ENCODE peak calls at places on chromosomes 4 and X, in five cellular contexts. L is psoas muscle, R is H9, C is neuronal stem cell, A is tibial artery. G is an unnamed sample.

GRCh38 chr4:165720411-165721082 is 152.5 kb upstream of the TLL1 start:
- DNase-seq in L (no peak), R (no peak), C (no peak), A (no peak), G (no peak)

GRCh38 chr4:55358668-55359067 is 12.6 kb downstream of the SRD5A3 start:
- DNase-seq in L (no peak), R (no peak), C (no peak), A (no peak), G (no peak)

GRCh38 chr4:35730414-35730813 is 513.9 kb downstream of the ARAP2 start:
- DNase-seq in L (no peak), R (no peak), C (no peak), A (no peak), G (no peak)

GRCh38 chr4:98908182-98908581 is 20.8 kb downstream of the EIF4E start:
- DNase-seq in L (no peak), R (no peak), C (no peak), A (no peak), G (no peak)

GRCh38 chr4:173531085-173531965 is 1.3 kb upstream of the HAND2 start:
- DNase-seq in L (no peak), R (peak; percentile 58), C (peak; percentile 20), A (no peak), G (no peak)

GRCh38 chr4:47662975-47663374 is 174.9 kb downstream of the CORIN start:
- DNase-seq in L (no peak), R (no peak), C (no peak), A (no peak), G (no peak)

GRCh38 chr4:113634081-113634969 is 127.2 kb downstream of the CAMK2D start:
- DNase-seq in L (no peak), R (no peak), C (no peak), A (no peak), G (no peak)

GRCh38 chrX:22314692-22315091 is 42.0 kb downstream of the CBLL2 start:
- DNase-seq in L (no peak), R (peak; percentile 65), C (no peak), A (no peak), G (no peak)

GRCh38 chr4:7941111-7942018 is 1.7 kb upstream of the AFAP1 start:
- DNase-seq in L (no peak), R (peak; percentile 57), C (no peak), A (no peak), G (no peak)

GRCh38 chrX:25925956-25926355 is 212.2 kb upstream of the MAGEB18 start:
- DNase-seq in L (no peak), R (no peak), C (no peak), A (no peak), G (no peak)

GRCh38 chr4:53847935-53848334 is 216.5 kb downstream of the CHIC2 start:
- DNase-seq in L (no peak), R (no peak), C (no peak), A (no peak), G (no peak)

GRCh38 chrX:30513284-30513683 is 64.3 kb downstream of the TASL start:
- DNase-seq in L (no peak), R (no peak), C (no peak), A (no peak), G (no peak)

GRCh38 chr4:181594188-181594587 is 649.0 kb upstream of the TENM3 start:
- DNase-seq in L (no peak), R (no peak), C (no peak), A (no peak), G (no peak)

GRCh38 chr4:47373174-47373573 is 90.3 kb downstream of the COMMD8 start:
- DNase-seq in L (no peak), R (no peak), C (no peak), A (no peak), G (no peak)

GRCh38 chr4:110033994-110034393 is 121.3 kb downstream of the EGF start:
- DNase-seq in L (no peak), R (no peak), C (no peak), A (no peak), G (no peak)

GRCh38 chr4:118774321-118774720 is 61.6 kb downstream of the SEC24D start:
- DNase-seq in L (no peak), R (no peak), C (no peak), A (no peak), G (no peak)
- H3K27ac ChIP-seq in L (no peak overlapping the region), R (no peak overlapping the region), C (no peak overlapping the region), A (peak overlapping the region; percentile 81), G (no peak overlapping the region)

GRCh38 chr4:14176613-14177012 is 549.1 kb upstream of the BOD1L1 start:
- DNase-seq in L (no peak), R (no peak), C (no peak), A (no peak), G (no peak)
- H3K27ac ChIP-seq in L (no peak overlapping the region), R (no peak overlapping the region), C (no peak overlapping the region), A (no peak overlapping the region), G (no peak overlapping the region)

GRCh38 chrX:1210844-1211243 is 1.6 kb downstream of the CRLF2 start:
- DNase-seq in L (no peak), R (no peak), C (no peak), A (no peak), G (no peak)

GRCh38 chrX:1215123-1215823 is 2.8 kb upstream of the CRLF2 start:
- DNase-seq in L (no peak), R (no peak), C (no peak), A (no peak), G (no peak)

GRCh38 chrX:1213971-1214370 is 1.5 kb upstream of the CRLF2 start:
- DNase-seq in L (no peak), R (no peak), C (no peak), A (no peak), G (no peak)

GRCh38 chrX:1207496-1208025 is 4.9 kb downstream of the CRLF2 start:
- DNase-seq in L (no peak), R (no peak), C (no peak), A (no peak), G (no peak)

DNA sequence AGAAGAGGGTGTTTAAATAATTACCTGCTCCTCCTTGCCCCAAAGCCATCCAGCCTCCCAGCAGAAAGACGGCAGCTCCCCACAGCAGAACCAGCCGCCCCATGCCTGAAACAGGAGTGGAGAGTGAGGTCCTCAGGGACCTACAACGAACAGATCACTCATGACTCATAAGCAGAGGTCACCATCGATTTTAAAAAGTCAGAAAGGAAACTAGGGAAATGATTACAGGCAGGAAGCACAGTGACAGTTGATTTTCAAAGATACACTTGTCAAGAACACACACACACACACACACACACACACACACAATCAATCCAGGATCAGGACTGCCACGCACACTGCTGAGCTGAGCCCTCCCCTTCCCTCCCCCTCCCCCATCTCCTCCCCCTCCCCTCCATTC is at the start of gene CRLF2:
- DNase-seq in L (no peak), R (no peak), C (no peak), A (no peak), G (no peak)
- H3K27ac ChIP-seq in L (no peak within 1 kb of the TSS), R (no peak within 1 kb of the TSS), C (no peak within 1 kb of the TSS), A (no peak within 1 kb of the TSS), G (no peak within 1 kb of the TSS)

DNA sequence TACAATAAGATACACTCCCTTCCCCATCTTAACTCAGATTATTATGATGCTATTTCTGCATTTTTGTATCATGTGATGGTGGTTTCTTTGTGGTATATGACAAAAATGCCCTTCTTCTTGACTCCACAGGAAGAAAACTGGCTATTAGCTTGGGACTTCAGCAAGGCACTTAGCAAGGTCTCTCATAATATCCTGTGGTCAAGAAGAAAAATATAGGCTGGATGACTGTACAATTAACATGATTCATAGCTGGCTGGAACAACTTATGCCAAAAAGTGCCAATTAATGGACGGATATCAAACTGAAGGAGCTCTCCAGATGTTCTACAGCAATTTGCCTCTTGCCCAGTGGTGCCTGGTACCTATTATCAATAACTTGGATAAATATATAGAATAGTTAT is 2.3 kb upstream of the MID1IP1 start:
- DNase-seq in L (no peak), R (no peak), C (no peak), A (no peak), G (no peak)
- H3K27ac ChIP-seq in L (no peak overlapping the region), R (no peak overlapping the region), C (no peak overlapping the region), A (no peak overlapping the region), G (no peak overlapping the region)

GRCh38 chr4:72689929-72690328 is 120.9 kb upstream of the ADAMTS3 start:
- DNase-seq in L (no peak), R (no peak), C (no peak), A (no peak), G (no peak)
- H3K27ac ChIP-seq in L (no peak overlapping the region), R (no peak overlapping the region), C (no peak overlapping the region), A (no peak overlapping the region), G (no peak overlapping the region)

GRCh38 chrX:46117234-46117633 is 428.0 kb downstream of the ZNF674 start:
- DNase-seq in L (no peak), R (no peak), C (no peak), A (no peak), G (no peak)
- H3K27ac ChIP-seq in L (no peak overlapping the region), R (no peak overlapping the region), C (no peak overlapping the region), A (no peak overlapping the region), G (no peak overlapping the region)

GRCh38 chr4:168673476-168673875 is 176.6 kb downstream of the PALLD start:
- DNase-seq in L (no peak), R (no peak), C (no peak), A (no peak), G (no peak)
- H3K27ac ChIP-seq in L (no peak overlapping the region), R (no peak overlapping the region), C (no peak overlapping the region), A (no peak overlapping the region), G (no peak overlapping the region)

DNA sequence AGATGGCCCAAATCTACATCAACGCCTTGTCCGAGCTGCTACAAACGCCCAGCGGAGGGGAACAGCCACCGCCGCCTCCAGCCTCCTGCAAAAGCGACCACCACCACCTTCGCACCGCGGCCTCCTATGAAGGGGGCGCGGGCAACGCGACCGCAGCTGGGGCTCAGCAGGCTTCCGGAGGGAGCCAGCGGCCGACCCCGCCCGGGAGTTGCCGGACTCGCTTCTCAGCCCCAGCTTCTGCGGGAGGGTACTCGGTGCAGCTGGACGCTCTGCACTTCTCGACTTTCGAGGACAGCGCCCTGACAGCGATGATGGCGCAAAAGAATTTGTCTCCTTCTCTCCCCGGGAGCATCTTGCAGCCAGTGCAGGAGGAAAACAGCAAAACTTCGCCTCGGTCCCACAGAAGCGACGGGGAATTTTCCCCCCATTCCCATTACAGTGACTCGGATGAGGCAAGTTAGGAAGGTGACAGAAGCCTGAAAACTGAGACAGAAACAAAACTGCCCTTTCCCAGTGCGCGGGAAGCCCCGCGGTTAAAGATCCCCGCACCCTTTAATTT is 1.1 kb downstream of the ATOH1 start:
- DNase-seq in L (no peak), R (peak; percentile 50), C (peak; percentile 48), A (no peak), G (no peak)
- H3K27ac ChIP-seq in L (no peak overlapping the region), R (no peak overlapping the region), C (no peak overlapping the region), A (no peak overlapping the region), G (no peak overlapping the region)

GRCh38 chrX:9535101-9535500 is 70.2 kb downstream of the TBL1X start:
- DNase-seq in L (no peak), R (no peak), C (no peak), A (no peak), G (no peak)
- H3K27ac ChIP-seq in L (no peak overlapping the region), R (no peak overlapping the region), C (peak overlapping the region; percentile 90), A (peak overlapping the region; percentile 28), G (no peak overlapping the region)